ENCODE peak calls at places on chromosomes 11 and 22, in seven cellular contexts. One of them, this sample, is unnamed. For H3K36me3, the result is how much of the 10 kb centered on the place peaks cover.

GRCh38 chr11:75421035-75421602 is 11.9 kb downstream of the KLHL35 start:
- DNase-seq in GM12878: no peak
- DNase-seq in breast epithelium: no peak
- DNase-seq in prostate gland: no peak
- DNase-seq in endothelial cell of umbilical vein: no peak
- DNase-seq in spleen: peak
- DNase-seq in HepG2: no peak
- DNase-seq in this sample: no peak

GRCh38 chr11:119747868-119748660 is 19.1 kb upstream of the NECTIN1 start:
- DNase-seq in endothelial cell of umbilical vein: no peak
- DNase-seq in breast epithelium: no peak
- DNase-seq in HepG2: no peak
- DNase-seq in GM12878: no peak
- DNase-seq in prostate gland: no peak
- DNase-seq in spleen: peak
- DNase-seq in this sample: no peak

GRCh38 chr11:12175694-12176241 is 65.4 kb downstream of the MICAL2 start:
- DNase-seq in endothelial cell of umbilical vein: peak
- DNase-seq in spleen: no peak
- DNase-seq in prostate gland: no peak
- DNase-seq in GM12878: no peak
- DNase-seq in breast epithelium: no peak
- DNase-seq in HepG2: no peak
- DNase-seq in this sample: no peak

GRCh38 chr11:74929431-74930363 is 19.2 kb downstream of the XRRA1 start:
- DNase-seq in endothelial cell of umbilical vein: peak
- DNase-seq in prostate gland: peak
- DNase-seq in breast epithelium: peak
- DNase-seq in GM12878: peak
- DNase-seq in HepG2: peak
- DNase-seq in spleen: no peak
- DNase-seq in this sample: peak

GRCh38 chr11:120013325-120014250 is 124.3 kb downstream of the TRIM29 start:
- DNase-seq in prostate gland: peak
- DNase-seq in GM12878: no peak
- DNase-seq in endothelial cell of umbilical vein: peak
- DNase-seq in HepG2: peak
- DNase-seq in breast epithelium: no peak
- DNase-seq in spleen: no peak
- DNase-seq in this sample: no peak

GRCh38 chr11:105923814-105924213 is 98.2 kb downstream of the MSANTD4 start:
- DNase-seq in HepG2: no peak
- DNase-seq in spleen: no peak
- DNase-seq in prostate gland: no peak
- DNase-seq in GM12878: no peak
- DNase-seq in breast epithelium: no peak
- DNase-seq in endothelial cell of umbilical vein: peak
- DNase-seq in this sample: no peak

GRCh38 chr22:37823134-37823985 is at the start of gene GALR3:
- DNase-seq in spleen: no peak
- DNase-seq in endothelial cell of umbilical vein: no peak
- DNase-seq in prostate gland: no peak
- DNase-seq in HepG2: no peak
- DNase-seq in GM12878: no peak
- DNase-seq in breast epithelium: no peak
- DNase-seq in this sample: no peak

GRCh38 chr11:128420943-128421342 is 166.4 kb downstream of the ETS1 start:
- DNase-seq in prostate gland: no peak
- DNase-seq in HepG2: no peak
- DNase-seq in GM12878: no peak
- DNase-seq in breast epithelium: no peak
- DNase-seq in endothelial cell of umbilical vein: no peak
- DNase-seq in spleen: no peak
- DNase-seq in this sample: no peak

GRCh38 chr11:64759722-64760719 is at the start of gene PYGM:
- DNase-seq in endothelial cell of umbilical vein: no peak
- DNase-seq in spleen: peak
- DNase-seq in HepG2: no peak
- DNase-seq in prostate gland: no peak
- DNase-seq in breast epithelium: peak
- DNase-seq in GM12878: no peak
- DNase-seq in this sample: peak

GRCh38 chr22:29788339-29789279 is 21.4 kb downstream of the UQCR10 start:
- DNase-seq in HepG2: no peak
- DNase-seq in prostate gland: no peak
- DNase-seq in spleen: no peak
- DNase-seq in GM12878: no peak
- DNase-seq in breast epithelium: no peak
- DNase-seq in endothelial cell of umbilical vein: no peak
- DNase-seq in this sample: no peak

GRCh38 chr22:39995346-39996252 is 845 bp downstream of the FAM83F start:
- DNase-seq in GM12878: no peak
- DNase-seq in breast epithelium: no peak
- DNase-seq in HepG2: no peak
- DNase-seq in spleen: no peak
- DNase-seq in prostate gland: no peak
- DNase-seq in endothelial cell of umbilical vein: no peak
- DNase-seq in this sample: no peak

GRCh38 chr22:20112623-20113511 is 3.0 kb upstream of the RANBP1 start:
- DNase-seq in spleen: peak
- DNase-seq in HepG2: no peak
- DNase-seq in endothelial cell of umbilical vein: no peak
- DNase-seq in breast epithelium: no peak
- DNase-seq in prostate gland: no peak
- DNase-seq in GM12878: no peak
- DNase-seq in this sample: no peak

GRCh38 chr22:46092646-46093410 is 57.5 kb upstream of the PPARA start:
- DNase-seq in breast epithelium: no peak
- DNase-seq in GM12878: no peak
- DNase-seq in spleen: peak
- DNase-seq in prostate gland: no peak
- DNase-seq in endothelial cell of umbilical vein: no peak
- DNase-seq in HepG2: no peak
- DNase-seq in this sample: no peak
- TF ChIP-seq POLR2AphosphoS5 in breast epithelium: no peak
- TF ChIP-seq POLR2AphosphoS5 in GM12878: no peak
- TF ChIP-seq POLR2AphosphoS5 in spleen: peak
- TF ChIP-seq POLR2AphosphoS5 in prostate gland: no peak
- TF ChIP-seq POLR2AphosphoS5 in endothelial cell of umbilical vein: no peak
- TF ChIP-seq POLR2AphosphoS5 in HepG2: no peak
- TF ChIP-seq POLR2AphosphoS5 in this sample: no peak

GRCh38 chr11:44983786-44984185 is 33.1 kb upstream of the TP53I11 start:
- DNase-seq in breast epithelium: peak
- DNase-seq in endothelial cell of umbilical vein: peak
- DNase-seq in HepG2: no peak
- DNase-seq in spleen: peak
- DNase-seq in GM12878: no peak
- DNase-seq in prostate gland: no peak
- DNase-seq in this sample: peak
- H3K36me3 ChIP-seq in breast epithelium: under half
- H3K36me3 ChIP-seq in endothelial cell of umbilical vein: under half
- H3K36me3 ChIP-seq in HepG2: under half
- H3K36me3 ChIP-seq in spleen: under half
- H3K36me3 ChIP-seq in GM12878: under half
- H3K36me3 ChIP-seq in prostate gland: under half
- H3K36me3 ChIP-seq in this sample: under half

DNA sequence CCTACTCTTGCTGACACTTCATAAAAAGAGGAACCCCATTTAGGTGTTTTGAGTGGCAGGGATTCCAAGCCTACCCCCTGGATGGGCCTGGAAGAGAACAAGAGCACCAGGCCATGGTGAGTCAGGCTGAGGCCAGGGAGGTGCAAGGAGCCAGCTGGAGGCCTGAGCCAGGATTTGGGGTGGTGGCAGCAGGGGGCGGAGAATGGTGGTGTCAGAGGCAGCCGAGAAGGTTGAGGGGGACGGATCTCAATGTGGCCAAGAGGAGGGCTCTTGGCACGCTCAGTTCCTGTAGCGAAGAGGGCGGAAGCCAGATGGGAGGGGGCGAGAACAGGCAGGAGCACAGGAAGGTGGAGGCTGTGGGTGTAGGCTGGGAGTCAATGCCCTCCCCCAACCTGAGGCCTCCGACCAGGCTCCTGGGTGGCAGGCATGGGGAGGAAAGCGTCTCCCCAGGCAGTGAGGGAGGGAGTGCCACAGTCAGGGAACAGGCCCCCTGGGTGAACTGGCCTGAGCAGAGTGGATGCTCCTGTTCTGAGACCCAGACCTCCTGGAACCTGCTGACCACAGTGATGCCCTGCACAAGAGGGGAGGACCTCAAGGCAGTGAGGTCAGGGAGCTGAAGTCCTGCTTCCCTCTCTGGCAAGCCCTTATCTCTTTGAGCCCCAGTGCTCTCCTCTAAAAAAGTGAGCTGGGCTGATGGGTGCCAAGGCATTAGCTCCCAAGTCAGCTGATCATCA is 13.9 kb downstream of the RTN4RL2 start:
- DNase-seq in endothelial cell of umbilical vein: no peak
- DNase-seq in breast epithelium: no peak
- DNase-seq in HepG2: no peak
- DNase-seq in GM12878: peak
- DNase-seq in prostate gland: no peak
- DNase-seq in spleen: peak
- DNase-seq in this sample: no peak
- TF ChIP-seq POLR2AphosphoS5 in endothelial cell of umbilical vein: no peak
- TF ChIP-seq POLR2AphosphoS5 in breast epithelium: no peak
- TF ChIP-seq POLR2AphosphoS5 in HepG2: no peak
- TF ChIP-seq POLR2AphosphoS5 in GM12878: no peak
- TF ChIP-seq POLR2AphosphoS5 in prostate gland: no peak
- TF ChIP-seq POLR2AphosphoS5 in spleen: peak
- TF ChIP-seq POLR2AphosphoS5 in this sample: no peak

GRCh38 chr22:27857441-27857840 is 55.9 kb upstream of the MN1 start:
- DNase-seq in endothelial cell of umbilical vein: no peak
- DNase-seq in prostate gland: no peak
- DNase-seq in GM12878: no peak
- DNase-seq in HepG2: no peak
- DNase-seq in spleen: no peak
- DNase-seq in breast epithelium: no peak
- DNase-seq in this sample: no peak
- H3K36me3 ChIP-seq in endothelial cell of umbilical vein: under half
- H3K36me3 ChIP-seq in prostate gland: under half
- H3K36me3 ChIP-seq in GM12878: under half
- H3K36me3 ChIP-seq in HepG2: under half
- H3K36me3 ChIP-seq in spleen: under half
- H3K36me3 ChIP-seq in breast epithelium: under half
- H3K36me3 ChIP-seq in this sample: half or more

DNA sequence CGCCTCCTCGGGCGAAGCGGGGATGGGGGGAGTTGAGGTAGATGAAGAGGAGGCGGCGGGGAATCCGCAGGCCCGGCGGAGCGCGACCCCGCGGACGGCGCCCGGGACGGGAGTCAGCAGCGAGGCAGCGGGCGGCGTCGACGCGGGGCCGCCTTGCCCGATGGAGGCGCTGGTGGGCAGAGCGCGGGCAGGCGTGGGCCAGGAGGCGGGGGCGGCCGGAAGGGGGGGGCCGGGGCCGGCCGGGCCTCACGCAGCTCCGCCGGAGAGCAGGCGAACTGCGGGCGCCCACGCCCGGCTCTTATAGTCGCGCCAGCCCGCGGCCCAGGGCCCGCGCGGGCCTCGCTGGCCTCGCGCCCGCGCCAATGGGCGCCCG is at the start of gene IGF2:
- DNase-seq in GM12878: no peak
- DNase-seq in breast epithelium: no peak
- DNase-seq in endothelial cell of umbilical vein: no peak
- DNase-seq in HepG2: peak
- DNase-seq in spleen: no peak
- DNase-seq in prostate gland: no peak
- DNase-seq in this sample: no peak
- TF ChIP-seq POLR2AphosphoS5 in GM12878: no peak
- TF ChIP-seq POLR2AphosphoS5 in breast epithelium: no peak
- TF ChIP-seq POLR2AphosphoS5 in endothelial cell of umbilical vein: no peak
- TF ChIP-seq POLR2AphosphoS5 in HepG2: peak
- TF ChIP-seq POLR2AphosphoS5 in spleen: no peak
- TF ChIP-seq POLR2AphosphoS5 in prostate gland: no peak
- TF ChIP-seq POLR2AphosphoS5 in this sample: no peak

GRCh38 chr11:70354629-70355028 is 43.7 kb upstream of the CTTN start:
- DNase-seq in breast epithelium: no peak
- DNase-seq in GM12878: no peak
- DNase-seq in HepG2: no peak
- DNase-seq in spleen: no peak
- DNase-seq in prostate gland: no peak
- DNase-seq in endothelial cell of umbilical vein: no peak
- DNase-seq in this sample: no peak

GRCh38 chr11:70359806-70360205 is 38.5 kb upstream of the CTTN start:
- DNase-seq in HepG2: no peak
- DNase-seq in endothelial cell of umbilical vein: no peak
- DNase-seq in GM12878: no peak
- DNase-seq in prostate gland: no peak
- DNase-seq in breast epithelium: no peak
- DNase-seq in spleen: no peak
- DNase-seq in this sample: no peak

GRCh38 chr11:70353900-70354568 is 44.3 kb upstream of the CTTN start:
- DNase-seq in HepG2: no peak
- DNase-seq in prostate gland: no peak
- DNase-seq in breast epithelium: no peak
- DNase-seq in endothelial cell of umbilical vein: no peak
- DNase-seq in spleen: no peak
- DNase-seq in GM12878: no peak
- DNase-seq in this sample: no peak

GRCh38 chr11:70360211-70360610 is 38.1 kb upstream of the CTTN start:
- DNase-seq in breast epithelium: no peak
- DNase-seq in spleen: no peak
- DNase-seq in prostate gland: no peak
- DNase-seq in HepG2: no peak
- DNase-seq in endothelial cell of umbilical vein: no peak
- DNase-seq in GM12878: no peak
- DNase-seq in this sample: no peak

GRCh38 chr11:70358797-70359196 is 39.5 kb upstream of the CTTN start:
- DNase-seq in spleen: no peak
- DNase-seq in GM12878: no peak
- DNase-seq in HepG2: no peak
- DNase-seq in prostate gland: no peak
- DNase-seq in breast epithelium: no peak
- DNase-seq in endothelial cell of umbilical vein: no peak
- DNase-seq in this sample: no peak
- H3K36me3 ChIP-seq in spleen: under half
- H3K36me3 ChIP-seq in GM12878: under half
- H3K36me3 ChIP-seq in HepG2: under half
- H3K36me3 ChIP-seq in prostate gland: under half
- H3K36me3 ChIP-seq in breast epithelium: under half
- H3K36me3 ChIP-seq in endothelial cell of umbilical vein: under half
- H3K36me3 ChIP-seq in this sample: half or more

DNA sequence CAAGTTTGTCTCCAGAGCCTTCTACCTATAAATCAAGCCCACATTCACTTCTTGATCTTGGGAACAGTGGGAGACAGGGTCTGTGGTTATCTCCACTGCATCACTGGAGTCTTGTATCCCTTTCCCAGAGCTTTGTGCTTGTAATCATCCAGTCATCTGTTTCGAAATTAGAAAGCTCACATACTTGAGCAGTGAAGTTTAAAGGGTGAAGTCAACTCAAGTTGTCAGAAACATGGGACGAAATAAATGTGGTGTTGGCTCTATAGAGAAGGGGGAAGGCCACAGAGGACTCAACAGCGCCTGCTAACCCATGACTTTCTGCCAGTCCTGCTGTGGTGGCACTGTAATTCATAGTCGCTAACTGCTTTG is 197.5 kb downstream of the DBX1 start:
- DNase-seq in spleen: no peak
- DNase-seq in breast epithelium: no peak
- DNase-seq in GM12878: no peak
- DNase-seq in endothelial cell of umbilical vein: no peak
- DNase-seq in prostate gland: no peak
- DNase-seq in HepG2: no peak
- DNase-seq in this sample: no peak
- TF ChIP-seq POLR2AphosphoS5 in spleen: no peak
- TF ChIP-seq POLR2AphosphoS5 in breast epithelium: no peak
- TF ChIP-seq POLR2AphosphoS5 in GM12878: no peak
- TF ChIP-seq POLR2AphosphoS5 in endothelial cell of umbilical vein: no peak
- TF ChIP-seq POLR2AphosphoS5 in prostate gland: no peak
- TF ChIP-seq POLR2AphosphoS5 in HepG2: no peak
- TF ChIP-seq POLR2AphosphoS5 in this sample: no peak